ENCODE peak calls at places on chromosomes 1 and 21, in seven cellular contexts. V, M, C, H, J, X and D are unnamed samples.

GRCh38 chr1:235049217-235049616 is 79.4 kb downstream of the TOMM20 start:
- DNase-seq in V (no peak), M (no peak), C (no peak), H (no peak), J (no peak), X (no peak), D (no peak)

GRCh38 chr1:215971793-215972441 is 404.8 kb downstream of the KCTD3 start:
- DNase-seq in V (no peak), M (no peak), C (no peak), H (no peak), J (no peak), X (no peak), D (no peak)

GRCh38 chr1:151858030-151858746 is 4.7 kb upstream of the THEM5 start:
- DNase-seq in V (no peak), M (no peak), C (no peak), H (no peak), J (no peak), X (no peak), D (no peak)

GRCh38 chr21:32702702-32703101 is 25.1 kb downstream of the SYNJ1 start:
- DNase-seq in V (no peak), M (no peak), C (no peak), H (no peak), J (no peak), X (no peak), D (no peak)

GRCh38 chr21:44299458-44300261 is at the start of gene PFKL:
- DNase-seq in V (peak; percentile 71), M (peak; percentile 80), C (peak; percentile 59), H (peak; percentile 98), J (peak; percentile 84), X (peak; percentile 81), D (peak; percentile 72)

GRCh38 chr1:37718181-37718900 is 26.0 kb downstream of the CDCA8 start:
- DNase-seq in V (no peak), M (no peak), C (no peak), H (no peak), J (no peak), X (no peak), D (no peak)

GRCh38 chr1:169456029-169456428 is 28.8 kb upstream of the CCDC181 start:
- DNase-seq in V (no peak), M (no peak), C (no peak), H (no peak), J (no peak), X (no peak), D (no peak)

GRCh38 chr1:233094691-233095090 is 144.3 kb downstream of the NTPCR start:
- DNase-seq in V (no peak), M (no peak), C (no peak), H (no peak), J (no peak), X (no peak), D (no peak)

GRCh38 chr1:22044690-22045420 is 7.7 kb upstream of the CDC42 start:
- DNase-seq in V (no peak), M (no peak), C (no peak), H (no peak), J (no peak), X (no peak), D (no peak)

GRCh38 chr1:23657659-23658275 is 33.8 kb upstream of the RPL11 start:
- DNase-seq in V (peak; percentile 57), M (peak; percentile 54), C (peak; percentile 47), H (peak; percentile 52), J (no peak), X (no peak), D (peak; percentile 76)

GRCh38 chr1:114710360-114710759 is 6.2 kb downstream of the NRAS start:
- DNase-seq in V (no peak), M (no peak), C (no peak), H (no peak), J (no peak), X (no peak), D (no peak)

GRCh38 chr1:225933072-225933471 is 7.9 kb downstream of the LEFTY2 start:
- DNase-seq in V (no peak), M (no peak), C (no peak), H (no peak), J (no peak), X (no peak), D (no peak)

GRCh38 chr1:66925944-66926343 is 1.2 kb downstream of the MIER1 start:
- DNase-seq in V (no peak), M (no peak), C (no peak), H (peak; percentile 27), J (no peak), X (no peak), D (no peak)

GRCh38 chr1:2350911-2351655 is 40.3 kb downstream of the MORN1 start:
- DNase-seq in V (peak; percentile 8), M (no peak), C (no peak), H (no peak), J (no peak), X (peak; percentile 35), D (no peak)

GRCh38 chr1:31937300-31938183 is 626 bp downstream of the PTP4A2 start:
- DNase-seq in V (peak; percentile 83), M (peak; percentile 79), C (peak; percentile 79), H (peak; percentile 58), J (peak; percentile 81), X (peak; percentile 92), D (peak; percentile 82)

GRCh38 chr1:8985915-8986813 is 40.1 kb downstream of the SLC2A7 start:
- DNase-seq in V (peak; percentile 83), M (peak; percentile 88), C (peak; percentile 75), H (no peak), J (peak; percentile 86), X (peak; percentile 95), D (peak; percentile 71)

GRCh38 chr1:87981386-87981785 is 652.7 kb downstream of the LMO4 start:
- DNase-seq in V (no peak), M (no peak), C (no peak), H (no peak), J (no peak), X (no peak), D (no peak)

GRCh38 chr1:48035371-48036141 is 38.4 kb upstream of the TRABD2B start:
- DNase-seq in V (no peak), M (no peak), C (no peak), H (no peak), J (no peak), X (no peak), D (no peak)

GRCh38 chr1:222394224-222394623 is 153.7 kb downstream of the HHIPL2 start:
- DNase-seq in V (no peak), M (no peak), C (no peak), H (no peak), J (no peak), X (no peak), D (no peak)

GRCh38 chr1:156689960-156690672 is 12.9 kb upstream of the NES start:
- DNase-seq in V (no peak), M (no peak), C (no peak), H (no peak), J (no peak), X (no peak), D (no peak)

GRCh38 chr1:226973898-226974543 is 33.9 kb downstream of the COQ8A start:
- DNase-seq in V (peak; percentile 73), M (no peak), C (no peak), H (no peak), J (peak; percentile 55), X (peak; percentile 91), D (no peak)

DNA sequence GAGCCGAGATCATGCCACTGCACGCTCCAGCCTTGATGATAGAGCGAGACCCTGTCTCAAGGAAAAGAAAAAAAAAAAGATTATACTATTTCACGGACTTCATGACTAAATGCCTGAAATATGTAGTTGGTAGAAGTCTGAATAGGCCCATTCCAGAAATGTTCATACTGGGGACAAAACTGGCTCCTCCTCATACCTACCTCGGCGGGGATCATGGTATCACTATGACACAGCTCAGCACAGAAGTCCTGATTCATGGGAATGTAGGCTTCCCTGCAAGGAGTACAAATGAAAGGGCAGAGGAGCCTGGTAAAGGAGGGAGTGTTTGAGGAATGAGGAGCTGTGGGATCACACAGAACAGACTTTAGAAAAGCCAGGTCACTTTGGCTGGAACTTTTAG is 5.0 kb downstream of the SPATA46 start:
- DNase-seq in V (no peak), M (no peak), C (no peak), H (no peak), J (no peak), X (no peak), D (no peak)
- H3K4me1 ChIP-seq in V (no peaks in the 10 kb centered on the region), M (no peaks in the 10 kb centered on the region), C (peaks cover 2% of the 10 kb centered on the region), H (no peaks in the 10 kb centered on the region), J (no peaks in the 10 kb centered on the region), X (no peaks in the 10 kb centered on the region), D (no peaks in the 10 kb centered on the region)

DNA sequence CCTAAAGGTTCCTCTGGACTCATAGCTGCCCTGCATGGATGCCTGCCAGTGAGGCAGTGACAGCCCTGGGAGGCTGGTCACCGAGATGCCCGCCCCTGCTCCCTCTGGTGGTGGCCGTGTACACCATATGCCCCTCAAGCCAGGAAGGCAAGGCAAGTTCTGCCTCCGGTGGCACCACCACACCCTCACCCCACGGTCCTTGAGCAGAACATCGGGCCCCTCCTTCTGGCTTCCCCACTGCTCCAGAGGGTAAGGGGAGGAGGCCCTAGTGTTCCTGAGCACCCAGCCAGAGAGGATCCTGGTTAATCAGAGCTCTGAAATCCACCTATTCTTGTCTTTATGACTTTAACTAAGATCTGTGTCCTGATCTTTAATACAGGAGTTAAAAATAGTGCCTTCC is 1.6 kb upstream of the S100A14 start:
- DNase-seq in V (peak; percentile 81), M (peak; percentile 91), C (peak; percentile 80), H (peak; percentile 75), J (peak; percentile 86), X (peak; percentile 90), D (peak; percentile 77)
- TF ChIP-seq CTCF in V (peak; percentile 55), M (peak; percentile 18), C (peak; percentile 65), H (peak; percentile 97), J (no peak), X (no peak), D (no peak)

GRCh38 chr1:236524142-236524891 is 535 bp downstream of the LGALS8 start:
- DNase-seq in V (no peak), M (peak; percentile 38), C (peak; percentile 60), H (peak; percentile 74), J (peak; percentile 53), X (peak; percentile 65), D (peak; percentile 63)
- H3K27ac ChIP-seq in V (peak overlapping the region; percentile 82), M (peak overlapping the region; percentile 93), C (peak overlapping the region; percentile 98), H (peak overlapping the region; percentile 1), J (peak overlapping the region; percentile 94), X (peak overlapping the region; percentile 81), D (peak overlapping the region; percentile 91)

GRCh38 chr1:192565946-192566345 is 9.6 kb upstream of the RGS1 start:
- DNase-seq in V (no peak), M (no peak), C (no peak), H (no peak), J (no peak), X (no peak), D (no peak)

GRCh38 chr1:192571706-192572105 is 3.9 kb upstream of the RGS1 start:
- DNase-seq in V (no peak), M (no peak), C (no peak), H (no peak), J (no peak), X (no peak), D (no peak)

GRCh38 chr1:192563129-192563528 is 12.4 kb upstream of the RGS1 start:
- DNase-seq in V (no peak), M (no peak), C (no peak), H (no peak), J (no peak), X (no peak), D (no peak)

GRCh38 chr1:192564099-192564498 is 11.5 kb upstream of the RGS1 start:
- DNase-seq in V (no peak), M (no peak), C (no peak), H (no peak), J (no peak), X (no peak), D (no peak)

DNA sequence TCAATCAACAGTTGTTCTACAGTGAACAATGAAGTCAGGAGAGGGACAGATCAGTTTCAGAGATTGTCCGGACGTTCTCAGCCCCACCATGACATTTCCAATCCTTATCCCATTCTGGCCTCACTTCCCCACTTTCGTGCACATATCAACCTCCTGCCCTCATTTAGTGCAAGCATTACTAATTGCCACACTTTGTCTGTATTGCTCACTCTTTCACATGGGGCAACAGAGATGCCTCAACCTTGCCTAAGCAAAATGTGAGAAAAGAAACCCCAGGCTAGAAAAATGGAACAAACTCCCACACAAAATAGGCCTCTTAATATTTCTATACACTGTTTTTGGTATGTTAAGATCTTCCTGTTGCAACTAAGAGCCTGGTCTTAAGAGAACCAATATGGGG is 8.9 kb upstream of the RGS1 start:
- DNase-seq in V (no peak), M (no peak), C (no peak), H (no peak), J (no peak), X (no peak), D (no peak)
- H3K4me1 ChIP-seq in V (no peaks in the 10 kb centered on the region), M (no peaks in the 10 kb centered on the region), C (no peaks in the 10 kb centered on the region), H (peaks cover 5% of the 10 kb centered on the region), J (no peaks in the 10 kb centered on the region), X (no peaks in the 10 kb centered on the region), D (no peaks in the 10 kb centered on the region)